ENCODE peak calls at places on chromosomes 5 and 9, in nine cellular contexts. I is NK-92 treated with Interleukin-12 subunit alpha and Interleukin-12 subunit beta, amount 100 ng/mL, for 24 hours; L is KG1; G is Right ventricle myocardium inferior; J is activated naive CD8-positive, alpha-beta T cell treated with anti-CD3 and anti-CD28 coated beads for 36 hours; H is OCI-LY7; C is activated CD4-positive, alpha-beta memory T cell treated with anti-CD3 and anti-CD28 coated beads, Interleukin-2, amount 10 ng/mL, durations not matched to agents 7 days and 5 days; Y is activated CD8-positive, alpha-beta memory T cell treated with anti-CD3 and anti-CD28 coated beads for 1 hour; M is H7. X is an unnamed sample.

GRCh38 chr9:134708672-134709038 is 67.1 kb downstream of the COL5A1 start:
- DNase-seq in H (no peak), Y (no peak), G (peak), L (no peak), C (no peak), M (no peak), J (no peak), I (no peak), X (no peak)

GRCh38 chr5:117859161-117859560 is 1129.2 kb downstream of the DTWD2 start:
- DNase-seq in I (no peak), H (peak), C (no peak), M (no peak), J (no peak), L (no peak), Y (no peak), G (no peak), X (no peak)

GRCh38 chr9:105515811-105516413 is 42.0 kb upstream of the FKTN start:
- DNase-seq in G (no peak), Y (no peak), H (no peak), J (no peak), C (no peak), M (peak), L (no peak), I (no peak), X (no peak)

GRCh38 chr5:77143998-77144836 is 57.1 kb upstream of the ZBED3 start:
- DNase-seq in J (peak), H (peak), G (no peak), Y (peak), L (peak), I (peak), C (peak), M (peak), X (peak)

GRCh38 chr9:109450346-109450745 is 47.8 kb downstream of the PTPN3 start:
- DNase-seq in G (no peak), Y (no peak), L (no peak), C (no peak), I (no peak), H (no peak), M (no peak), J (no peak), X (no peak)

GRCh38 chr9:8855046-8855445 is 1055.5 kb upstream of the DMAC1 start:
- DNase-seq in L (no peak), J (no peak), I (no peak), G (no peak), C (no peak), Y (no peak), H (no peak), M (no peak), X (no peak)

GRCh38 chr5:133467325-133467700 is 145.0 kb downstream of the FSTL4 start:
- DNase-seq in L (no peak), G (no peak), I (no peak), Y (no peak), M (peak), H (no peak), C (no peak), J (no peak), X (no peak)

GRCh38 chr9:31137850-31138160 is 1246.6 kb upstream of the ACO1 start:
- DNase-seq in M (no peak), I (no peak), G (no peak), C (no peak), H (no peak), Y (no peak), L (no peak), J (no peak), X (no peak)

GRCh38 chr5:147949711-147950573 is 43.6 kb upstream of the C5orf46 start:
- DNase-seq in J (no peak), L (no peak), I (no peak), M (peak), H (peak), Y (no peak), C (no peak), G (no peak), X (peak)

GRCh38 chr9:14221558-14221957 is 92.4 kb downstream of the NFIB start:
- DNase-seq in J (no peak), M (no peak), I (no peak), C (no peak), Y (no peak), G (no peak), H (no peak), L (no peak), X (no peak)

GRCh38 chr9:72399391-72399790 is 34.4 kb upstream of the ZFAND5 start:
- DNase-seq in J (no peak), C (no peak), H (no peak), I (no peak), M (no peak), Y (no peak), G (no peak), L (no peak), X (no peak)

GRCh38 chr9:136965771-136966484 is 11.4 kb upstream of the PTGDS start:
- DNase-seq in L (no peak), G (no peak), J (no peak), Y (no peak), I (no peak), C (peak), H (peak), M (no peak), X (no peak)

GRCh38 chr5:154706416-154706815 is 48.8 kb upstream of the LARP1 start:
- DNase-seq in Y (no peak), L (no peak), M (no peak), C (no peak), I (no peak), G (no peak), H (no peak), J (no peak), X (no peak)

GRCh38 chr5:7261049-7261448 is 134.9 kb upstream of the ADCY2 start:
- DNase-seq in H (peak), L (no peak), C (no peak), J (no peak), G (no peak), I (no peak), Y (no peak), M (peak), X (peak)

GRCh38 chr5:52657231-52657645 is 130.5 kb upstream of the ITGA1 start:
- DNase-seq in L (no peak), J (no peak), H (peak), M (peak), I (no peak), Y (no peak), C (no peak), G (no peak), X (peak)

GRCh38 chr9:95459218-95459617 is 57.6 kb downstream of the PTCH1 start:
- DNase-seq in L (no peak), J (no peak), C (no peak), M (no peak), G (no peak), H (no peak), I (no peak), Y (no peak), X (no peak)

GRCh38 chr5:82396871-82397514 is 118.8 kb upstream of the RPS23 start:
- DNase-seq in H (no peak), M (no peak), J (no peak), C (no peak), Y (no peak), L (no peak), G (peak), I (no peak), X (no peak)

GRCh38 chr9:127754099-127754760 is 19.1 kb upstream of the TOR2A start:
- DNase-seq in Y (no peak), M (peak), I (no peak), G (no peak), C (no peak), L (no peak), J (no peak), H (no peak), X (no peak)

GRCh38 chr9:134433101-134433500 is 106.8 kb downstream of the RXRA start:
- DNase-seq in Y (no peak), H (no peak), M (no peak), L (no peak), G (peak), J (no peak), C (no peak), I (no peak), X (no peak)

GRCh38 chr5:142727736-142728047 is 41.8 kb upstream of the FGF1 start:
- DNase-seq in Y (no peak), C (no peak), M (no peak), I (no peak), G (no peak), J (no peak), H (no peak), L (no peak), X (no peak)

GRCh38 chr5:139246394-139246793 is 47.1 kb upstream of the MATR3 start:
- DNase-seq in Y (no peak), C (peak), G (no peak), L (no peak), H (no peak), I (peak), J (peak), M (peak), X (no peak)

GRCh38 chr9:133163559-133164208 is at the start of gene GBGT1:
- DNase-seq in M (peak), J (peak), Y (no peak), I (no peak), H (peak), G (peak), C (peak), L (peak), X (peak)

GRCh38 chr9:120692901-120693573 is 21.2 kb downstream of the MEGF9 start:
- DNase-seq in H (peak), L (no peak), I (no peak), M (peak), J (no peak), C (no peak), Y (no peak), G (no peak), X (peak)

GRCh38 chr9:81096667-81097066 is 592.7 kb downstream of the TLE1 start:
- DNase-seq in I (no peak), L (no peak), J (no peak), H (no peak), M (no peak), G (no peak), Y (no peak), C (no peak), X (no peak)

GRCh38 chr9:89854715-89855475 is 250.1 kb downstream of the GADD45G start:
- DNase-seq in I (no peak), H (no peak), Y (no peak), M (no peak), G (no peak), L (no peak), C (no peak), J (no peak), X (no peak)